ENCODE peak calls at places on chromosomes 16 and 17, in six cellular contexts. H, P, F, T, V and A are unnamed samples.

GRCh38 chr16:52068447-52069074 is 478.4 kb downstream of the TOX3 start:
- DNase-seq in T (peak; percentile 73), P (peak; percentile 10), V (no peak), F (no peak), H (peak; percentile 35), A (peak; percentile 5)

GRCh38 chr17:38872671-38873385 is 3.0 kb downstream of the LASP1 start:
- DNase-seq in H (peak; percentile 34), F (no peak), T (no peak), P (no peak), V (no peak), A (no peak)

GRCh38 chr17:5861246-5861645 is 208.9 kb upstream of the WSCD1 start:
- DNase-seq in P (no peak), H (no peak), V (no peak), F (no peak), T (no peak), A (no peak)

GRCh38 chr17:10875411-10875810 is 37.5 kb upstream of the PIRT start:
- DNase-seq in P (peak; percentile 24), T (peak; percentile 60), V (peak; percentile 18), F (no peak), H (peak; percentile 44), A (peak; percentile 19)

GRCh38 chr17:74768763-74769114 is 7.4 kb downstream of the NAT9 start:
- DNase-seq in T (no peak), F (no peak), H (no peak), V (no peak), P (no peak), A (no peak)

GRCh38 chr16:20409398-20410152 is at the start of gene ACSM5:
- DNase-seq in F (no peak), P (no peak), T (peak; percentile 8), H (no peak), V (no peak), A (no peak)

GRCh38 chr17:43782903-43783462 is 2.7 kb downstream of the CFAP97D1 start:
- DNase-seq in P (no peak), V (no peak), H (no peak), T (no peak), F (no peak), A (no peak)

GRCh38 chr16:62738631-62739030 is 702.4 kb upstream of the CDH8 start:
- DNase-seq in F (no peak), H (no peak), T (no peak), V (no peak), P (no peak), A (no peak)

GRCh38 chr16:74034862-74035261 is 261.8 kb upstream of the PSMD7 start:
- DNase-seq in F (peak; percentile 1), P (no peak), V (peak; percentile 5), T (peak; percentile 76), H (peak; percentile 51), A (peak; percentile 36)

GRCh38 chr16:3174618-3175148 is 13.3 kb upstream of the OR1F1 start:
- DNase-seq in T (peak; percentile 56), P (no peak), F (no peak), V (no peak), H (no peak), A (no peak)
- H3K4me3 ChIP-seq in T (peak overlapping the region; percentile 85), P (peak overlapping the region; percentile 51), F (no peak overlapping the region), V (no peak overlapping the region), H (no peak overlapping the region), A (peak overlapping the region; percentile 68)

GRCh38 chr17:50534222-50534978 is 1.9 kb downstream of the EPN3 start:
- DNase-seq in P (no peak), F (peak; percentile 55), V (no peak), T (peak; percentile 76), H (peak; percentile 43), A (peak; percentile 89)
- TF ChIP-seq EZH2phosphoT487 in P (no peak), F (no peak), V (no peak), T (no peak), H (no peak), A (no peak)

GRCh38 chr16:30987581-30988190 is 2.7 kb downstream of the HSD3B7 start:
- DNase-seq in P (no peak), H (no peak), T (peak; percentile 47), V (no peak), F (no peak), A (no peak)

GRCh38 chr16:30991052-30991451 is 6.0 kb downstream of the HSD3B7 start:
- DNase-seq in H (no peak), T (no peak), P (no peak), V (no peak), F (no peak), A (no peak)

GRCh38 chr16:30989469-30990047 is 4.6 kb downstream of the HSD3B7 start:
- DNase-seq in P (no peak), T (no peak), V (no peak), F (no peak), H (no peak), A (no peak)

GRCh38 chr16:30992381-30992780 is 7.4 kb downstream of the HSD3B7 start:
- DNase-seq in H (no peak), V (no peak), P (no peak), T (no peak), F (no peak), A (no peak)

GRCh38 chr16:30990105-30990504 is 5.1 kb downstream of the HSD3B7 start:
- DNase-seq in V (no peak), T (no peak), H (no peak), F (no peak), P (no peak), A (no peak)
- H3K4me2 ChIP-seq in V (no peak overlapping the region), T (no peak overlapping the region), H (no peak overlapping the region), F (no peak overlapping the region), P (no peak overlapping the region), A (no peak overlapping the region)

GRCh38 chr16:85029413-85029794 is 1.8 kb downstream of the KIAA0513 start:
- DNase-seq in F (no peak), T (no peak), V (no peak), P (peak; percentile 17), H (peak; percentile 86), A (peak; percentile 87)
- H3K4me3 ChIP-seq in F (no peak overlapping the region), T (no peak overlapping the region), V (no peak overlapping the region), P (peak overlapping the region; percentile 65), H (peak overlapping the region; percentile 87), A (peak overlapping the region; percentile 79)

DNA sequence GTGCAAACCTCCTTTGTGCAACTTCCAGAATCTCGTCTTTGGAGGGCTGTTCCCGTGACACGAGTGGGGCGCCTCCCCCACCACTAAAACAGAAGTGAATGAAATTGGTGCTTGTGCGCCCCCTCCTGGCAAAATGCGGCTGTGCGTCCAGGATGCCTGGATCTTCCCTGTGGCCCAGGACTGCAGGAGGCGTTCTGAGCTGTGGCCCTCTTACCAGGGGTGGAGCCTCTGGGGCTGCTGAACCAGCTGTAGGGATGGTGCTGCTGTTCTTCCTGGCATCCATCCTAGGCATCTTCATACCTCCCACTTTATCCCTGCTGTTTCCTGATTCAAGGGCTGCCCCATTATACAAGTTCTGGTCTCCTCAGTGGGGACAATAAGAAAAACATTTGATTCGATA is 18.5 kb upstream of the NAGLU start:
- DNase-seq in F (peak; percentile 56), H (peak; percentile 97), V (peak; percentile 77), P (peak; percentile 70), T (peak; percentile 90), A (no peak)
- TF ChIP-seq EZH2phosphoT487 in F (no peak), H (no peak), V (no peak), P (no peak), T (no peak), A (no peak)

GRCh38 chr17:15290186-15290536 is 25.0 kb upstream of the PMP22 start:
- DNase-seq in V (no peak), T (no peak), P (no peak), H (no peak), F (no peak), A (no peak)
- H3K4me2 ChIP-seq in V (no peak overlapping the region), T (no peak overlapping the region), P (no peak overlapping the region), H (peak overlapping the region; percentile 3), F (no peak overlapping the region), A (peak overlapping the region; percentile 49)

DNA sequence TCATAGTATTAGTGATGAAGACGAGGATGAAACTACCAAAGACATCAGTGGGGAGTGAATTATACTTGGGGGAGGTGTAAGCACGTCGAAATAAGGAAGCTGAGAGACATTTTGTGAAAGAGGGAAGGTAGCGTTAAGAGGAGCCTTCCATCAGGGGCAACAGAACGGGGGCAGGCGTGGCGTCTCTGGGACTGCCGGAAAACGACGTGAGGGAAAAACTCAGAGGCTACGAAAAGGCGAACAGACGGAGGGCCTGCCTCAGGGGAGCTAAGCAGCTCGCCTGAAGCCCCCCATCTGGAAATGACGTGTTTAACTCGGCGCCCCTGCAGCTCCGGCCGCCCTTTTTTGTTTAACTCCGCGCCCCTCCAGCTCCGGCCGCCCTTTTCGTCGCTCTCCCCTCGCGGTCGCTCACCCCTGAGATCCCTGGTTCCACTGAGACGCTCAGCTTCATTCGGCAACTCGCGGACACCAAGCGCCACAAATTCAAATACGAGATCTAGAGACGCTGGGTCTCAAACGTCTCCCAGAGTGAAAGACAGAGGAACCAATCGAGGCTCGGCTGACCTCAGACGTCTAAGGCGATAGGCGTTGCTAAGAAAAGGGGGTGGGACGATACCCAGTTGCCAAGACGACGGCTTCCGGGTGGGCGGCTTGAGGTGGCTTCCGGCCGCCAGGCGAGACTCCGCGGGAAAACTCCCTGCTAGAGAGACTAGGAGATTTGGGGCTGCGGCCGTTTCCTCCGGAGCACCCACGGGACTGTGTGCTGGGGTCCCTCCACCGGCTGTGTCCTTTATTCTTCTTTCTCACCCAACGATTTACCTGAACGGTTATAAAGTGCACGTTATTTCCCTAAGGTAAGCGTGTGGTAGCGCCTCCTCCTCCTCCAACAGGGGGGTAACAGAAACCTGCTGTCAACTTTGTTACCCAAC is 383.2 kb downstream of the ZFHX3 start:
- DNase-seq in V (peak; percentile 98), F (peak; percentile 98), T (peak; percentile 99), H (peak; percentile 99), P (peak; percentile 93), A (peak; percentile 94)
- H3K4me3 ChIP-seq in V (peak overlapping the region; percentile 94), F (peak overlapping the region; percentile 88), T (peak overlapping the region; percentile 70), H (peak overlapping the region; percentile 88), P (peak overlapping the region; percentile 75), A (peak overlapping the region; percentile 91)

GRCh38 chr17:4565209-4566141 is 5.1 kb upstream of the GGT6 start:
- DNase-seq in H (peak; percentile 90), V (peak; percentile 88), P (peak; percentile 84), T (peak; percentile 95), F (peak; percentile 84), A (peak; percentile 74)

GRCh38 chr17:4572131-4572530 is 11.8 kb upstream of the GGT6 start:
- DNase-seq in P (no peak), T (no peak), F (no peak), H (no peak), V (no peak), A (no peak)

GRCh38 chr17:4560837-4561241 is 462 bp upstream of the GGT6 start:
- DNase-seq in V (no peak), F (no peak), P (no peak), T (peak; percentile 69), H (no peak), A (no peak)

GRCh38 chr17:4562000-4562969 is 1.9 kb upstream of the GGT6 start:
- DNase-seq in T (no peak), V (peak; percentile 32), H (no peak), P (peak; percentile 58), F (no peak), A (no peak)

DNA sequence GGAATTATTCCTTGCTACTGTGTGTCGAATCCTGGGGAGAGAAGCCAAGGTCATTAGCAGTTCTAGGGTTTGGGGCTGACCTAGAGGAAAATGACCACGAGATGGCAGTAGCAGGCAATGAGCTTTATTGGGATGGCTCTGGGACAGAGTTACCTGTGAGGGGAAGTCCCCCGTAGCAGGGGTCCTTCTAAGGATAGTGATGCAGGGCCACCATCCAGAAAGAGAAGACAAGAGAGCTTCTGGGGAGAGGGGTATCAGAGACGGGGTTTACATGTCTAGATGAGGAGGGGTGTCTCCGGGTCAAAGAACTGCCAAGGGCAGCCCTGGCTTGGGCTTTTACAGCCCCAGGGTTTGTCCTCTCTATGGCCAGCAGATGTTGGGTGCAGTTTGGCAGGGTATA is 6.4 kb upstream of the GGT6 start:
- DNase-seq in V (peak; percentile 76), H (peak; percentile 72), T (peak; percentile 94), P (peak; percentile 55), F (peak; percentile 66), A (peak; percentile 71)
- TF ChIP-seq EZH2phosphoT487 in V (no peak), H (no peak), T (no peak), P (no peak), F (no peak), A (no peak)